ENCODE peak calls at places on chromosomes 12 and 14, in five cellular contexts. J is naive thymus-derived CD4-positive, alpha-beta T cell; P is SK-N-SH; Z is sigmoid colon; R is cardiac muscle cell. F is an unnamed sample.

GRCh38 chr12:46219892-46220655 is 48.8 kb downstream of the SLC38A1 start:
- DNase-seq in R (peak; percentile 82), J (peak; percentile 53), Z (no peak), P (no peak), F (no peak)

GRCh38 chr14:70833884-70834283 is 24.6 kb upstream of the MAP3K9 start:
- DNase-seq in R (no peak), Z (no peak), J (no peak), P (no peak), F (no peak)

GRCh38 chr14:96212140-96212539 is 7.5 kb downstream of the BDKRB2 start:
- DNase-seq in P (no peak), R (no peak), J (no peak), Z (no peak), F (no peak)

GRCh38 chr12:64691793-64692583 is 67.2 kb downstream of the GNS start:
- DNase-seq in R (no peak), Z (no peak), J (no peak), P (no peak), F (no peak)

GRCh38 chr12:124194521-124195225 is 100.2 kb upstream of the RFLNA start:
- DNase-seq in R (no peak), J (no peak), Z (no peak), P (peak; percentile 34), F (no peak)

GRCh38 chr12:19846561-19846960 is 407.3 kb downstream of the AEBP2 start:
- DNase-seq in R (peak; percentile 82), Z (no peak), J (no peak), P (no peak), F (no peak)

GRCh38 chr12:124191024-124191359 is 103.9 kb upstream of the RFLNA start:
- DNase-seq in R (peak; percentile 23), Z (no peak), P (peak; percentile 40), J (no peak), F (no peak)

GRCh38 chr14:106788534-106788933 is 1262.2 kb downstream of the TMEM121 start:
- DNase-seq in P (no peak), R (no peak), Z (no peak), J (no peak), F (no peak)

GRCh38 chr12:29086325-29087271 is 62.5 kb upstream of the FAR2 start:
- DNase-seq in Z (peak; percentile 50), R (no peak), J (no peak), P (no peak), F (no peak)

GRCh38 chr14:22800356-22800755 is 14.9 kb downstream of the SLC7A7 start:
- DNase-seq in P (no peak), R (no peak), Z (no peak), J (no peak), F (no peak)

GRCh38 chr12:28167981-28168485 is 22.2 kb upstream of the CCDC91 start:
- DNase-seq in R (no peak), J (no peak), Z (no peak), P (no peak), F (no peak)

GRCh38 chr14:22807432-22808087 is 7.7 kb downstream of the SLC7A7 start:
- DNase-seq in R (no peak), J (no peak), Z (no peak), P (no peak), F (no peak)

GRCh38 chr14:77098470-77099353 is 654 bp downstream of the CIPC start:
- DNase-seq in P (peak; percentile 36), Z (peak; percentile 91), J (peak; percentile 6), R (no peak), F (peak; percentile 51)

GRCh38 chr12:109946505-109946904 is 46.4 kb downstream of the TCHP start:
- DNase-seq in J (no peak), Z (no peak), P (no peak), R (peak; percentile 62), F (peak; percentile 31)

GRCh38 chr12:119699199-119699765 is 31.3 kb downstream of the PRKAB1 start:
- DNase-seq in Z (no peak), J (no peak), R (no peak), P (no peak), F (no peak)

GRCh38 chr12:53159195-53159834 is 21.2 kb upstream of the ZNF740 start:
- DNase-seq in J (peak; percentile 85), R (peak; percentile 86), Z (peak; percentile 92), P (peak; percentile 88), F (peak; percentile 81)
- H3K27ac ChIP-seq in J (no peak overlapping the region), R (peak overlapping the region; percentile 60), Z (no peak overlapping the region), P (no peak overlapping the region), F (no peak overlapping the region)

DNA sequence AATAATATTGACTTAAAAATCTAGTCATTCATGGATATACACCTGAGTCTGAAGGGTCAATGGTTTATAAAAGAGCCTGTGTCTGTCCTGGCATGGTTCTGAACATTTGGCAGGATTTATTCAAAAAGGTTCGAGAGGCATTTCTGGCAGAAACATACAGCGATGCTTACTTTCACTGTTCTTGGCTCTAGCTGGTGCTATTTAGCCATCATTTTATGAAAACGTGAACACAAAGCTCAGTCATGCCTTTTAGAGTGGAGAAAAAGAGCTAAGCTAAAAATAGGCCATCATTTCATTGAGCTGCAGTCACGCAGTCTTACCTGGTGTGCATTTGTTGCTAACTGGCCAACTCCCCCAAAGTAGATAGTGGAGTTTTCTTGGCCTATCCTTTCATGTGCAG is 1209.5 kb downstream of the SLC16A7 start:
- DNase-seq in J (no peak), Z (no peak), R (no peak), P (no peak), F (no peak)
- H3K4me3 ChIP-seq in J (no peak overlapping the region), Z (no peak overlapping the region), R (no peak overlapping the region), P (no peak overlapping the region), F (no peak overlapping the region)

GRCh38 chr12:122979001-122979907 is 1.2 kb upstream of the ARL6IP4 start:
- DNase-seq in P (peak; percentile 48), J (no peak), Z (no peak), R (no peak), F (no peak)
- H3K27ac ChIP-seq in P (peak overlapping the region; percentile 76), J (peak overlapping the region; percentile 81), Z (no peak overlapping the region), R (no peak overlapping the region), F (peak overlapping the region; percentile 90)

GRCh38 chr14:61754627-61755381 is 7.4 kb upstream of the SNAPC1 start:
- DNase-seq in J (no peak), R (peak; percentile 61), Z (no peak), P (no peak), F (no peak)
- H3K4me3 ChIP-seq in J (no peak overlapping the region), R (no peak overlapping the region), Z (no peak overlapping the region), P (no peak overlapping the region), F (no peak overlapping the region)